ENCODE peak calls at places on chromosome 18, in six cellular contexts. R is fibroblast of lung, F is left ventricle myocardium inferior, Z is coronary artery, B is A549, P is body of pancreas. U is an unnamed sample.

GRCh38 chr18:31447530-31448191 is at the start of gene DSG3:
- DNase-seq in Z (no peak), R (no peak), B (no peak), P (no peak), F (no peak), U (no peak)

GRCh38 chr18:4125246-4125938 is 329.7 kb downstream of the DLGAP1 start:
- DNase-seq in B (no peak), R (peak), Z (no peak), P (peak), F (peak), U (peak)

GRCh38 chr18:22817844-22818243 is 115.3 kb upstream of the RBBP8 start:
- DNase-seq in R (peak), Z (no peak), P (no peak), F (no peak), B (no peak), U (peak)

GRCh38 chr18:23207994-23208393 is 72.7 kb downstream of the CABLES1 start:
- DNase-seq in P (no peak), F (no peak), B (no peak), R (no peak), Z (no peak), U (no peak)

GRCh38 chr18:73777356-73778051 is 370.1 kb downstream of the FBXO15 start:
- DNase-seq in F (no peak), Z (no peak), R (no peak), P (no peak), B (no peak), U (peak)

GRCh38 chr18:23631312-23631711 is 31.4 kb downstream of the ANKRD29 start:
- DNase-seq in B (no peak), F (no peak), Z (no peak), R (no peak), P (no peak), U (no peak)

GRCh38 chr18:59070181-59070912 is 69.3 kb upstream of the SEC11C start:
- DNase-seq in Z (peak), B (peak), F (peak), P (peak), R (peak), U (peak)

GRCh38 chr18:61765097-61765496 is 127.7 kb downstream of the RNF152 start:
- DNase-seq in F (no peak), R (peak), Z (no peak), P (no peak), B (no peak), U (peak)

GRCh38 chr18:49479381-49480137 is 7.5 kb downstream of the C18orf32 start:
- DNase-seq in F (no peak), B (no peak), Z (no peak), P (no peak), R (no peak), U (peak)

GRCh38 chr18:62721837-62722795 is 6.8 kb downstream of the PHLPP1 start:
- DNase-seq in F (no peak), R (peak), P (no peak), Z (no peak), B (no peak), U (no peak)

GRCh38 chr18:74234326-74235171 is 57.2 kb downstream of the CYB5A start:
- DNase-seq in Z (no peak), F (no peak), R (peak), P (peak), B (peak), U (peak)

GRCh38 chr18:33469699-33470098 is 29.2 kb upstream of the CCDC178 start:
- DNase-seq in P (no peak), B (no peak), F (no peak), Z (no peak), R (peak), U (peak)

GRCh38 chr18:46475367-46475752 is 181.7 kb downstream of the LOXHD1 start:
- DNase-seq in P (no peak), R (no peak), B (no peak), Z (no peak), F (no peak), U (no peak)

GRCh38 chr18:59268722-59269562 is 4.3 kb downstream of the RAX start:
- DNase-seq in R (no peak), P (peak), B (peak), Z (no peak), F (peak), U (peak)

GRCh38 chr18:8893628-8894231 is 188.4 kb downstream of the MTCL1 start:
- DNase-seq in F (no peak), Z (no peak), P (no peak), R (no peak), B (no peak), U (no peak)

GRCh38 chr18:51654441-51655326 is 457.2 kb upstream of the MEX3C start:
- DNase-seq in Z (no peak), R (no peak), P (no peak), F (no peak), B (no peak), U (no peak)

GRCh38 chr18:48581206-48581605 is 42.4 kb downstream of the CTIF start:
- DNase-seq in F (no peak), R (no peak), Z (no peak), P (no peak), B (no peak), U (no peak)

GRCh38 chr18:31643003-31643402 is 41.4 kb downstream of the B4GALT6 start:
- DNase-seq in Z (no peak), F (no peak), R (peak), B (no peak), P (no peak), U (peak)

GRCh38 chr18:49164738-49165137 is 214.0 kb upstream of the SMAD7 start:
- DNase-seq in R (no peak), P (no peak), F (no peak), B (no peak), Z (no peak), U (no peak)

GRCh38 chr18:33576999-33577687 is 876 bp upstream of the ASXL3 start:
- DNase-seq in P (no peak), F (no peak), Z (no peak), R (no peak), B (no peak), U (no peak)

GRCh38 chr18:70235478-70235877 is 30.0 kb upstream of the RTTN start:
- DNase-seq in Z (no peak), F (no peak), P (no peak), B (no peak), R (no peak), U (no peak)

GRCh38 chr18:28039078-28039477 is 137.9 kb downstream of the CDH2 start:
- DNase-seq in B (peak), P (no peak), Z (no peak), R (peak), F (no peak), U (peak)

GRCh38 chr18:79510046-79510685 is 114.4 kb downstream of the NFATC1 start:
- DNase-seq in Z (peak), P (no peak), B (no peak), F (no peak), R (no peak), U (no peak)

GRCh38 chr18:79512461-79513380 is 117.0 kb downstream of the NFATC1 start:
- DNase-seq in P (no peak), Z (peak), B (no peak), F (no peak), R (no peak), U (no peak)

GRCh38 chr18:79511671-79512301 is 116.1 kb downstream of the NFATC1 start:
- DNase-seq in P (no peak), B (no peak), R (no peak), F (no peak), Z (peak), U (no peak)

GRCh38 chr18:79510731-79511141 is 115.0 kb downstream of the NFATC1 start:
- DNase-seq in P (no peak), Z (peak), B (no peak), F (no peak), R (no peak), U (no peak)

GRCh38 chr18:79511271-79511670 is 115.5 kb downstream of the NFATC1 start:
- DNase-seq in P (no peak), F (no peak), B (no peak), Z (no peak), R (no peak), U (no peak)
- TF ChIP-seq CTCF in P (no peak), F (no peak), B (no peak), Z (no peak), R (no peak), U (no peak)

GRCh38 chr18:11310476-11311086 is 161.2 kb upstream of the PIEZO2 start:
- DNase-seq in B (peak), P (peak), Z (no peak), F (peak), R (no peak), U (peak)
- TF ChIP-seq CTCF in B (peak), P (no peak), Z (no peak), F (peak), R (peak), U (peak)

DNA sequence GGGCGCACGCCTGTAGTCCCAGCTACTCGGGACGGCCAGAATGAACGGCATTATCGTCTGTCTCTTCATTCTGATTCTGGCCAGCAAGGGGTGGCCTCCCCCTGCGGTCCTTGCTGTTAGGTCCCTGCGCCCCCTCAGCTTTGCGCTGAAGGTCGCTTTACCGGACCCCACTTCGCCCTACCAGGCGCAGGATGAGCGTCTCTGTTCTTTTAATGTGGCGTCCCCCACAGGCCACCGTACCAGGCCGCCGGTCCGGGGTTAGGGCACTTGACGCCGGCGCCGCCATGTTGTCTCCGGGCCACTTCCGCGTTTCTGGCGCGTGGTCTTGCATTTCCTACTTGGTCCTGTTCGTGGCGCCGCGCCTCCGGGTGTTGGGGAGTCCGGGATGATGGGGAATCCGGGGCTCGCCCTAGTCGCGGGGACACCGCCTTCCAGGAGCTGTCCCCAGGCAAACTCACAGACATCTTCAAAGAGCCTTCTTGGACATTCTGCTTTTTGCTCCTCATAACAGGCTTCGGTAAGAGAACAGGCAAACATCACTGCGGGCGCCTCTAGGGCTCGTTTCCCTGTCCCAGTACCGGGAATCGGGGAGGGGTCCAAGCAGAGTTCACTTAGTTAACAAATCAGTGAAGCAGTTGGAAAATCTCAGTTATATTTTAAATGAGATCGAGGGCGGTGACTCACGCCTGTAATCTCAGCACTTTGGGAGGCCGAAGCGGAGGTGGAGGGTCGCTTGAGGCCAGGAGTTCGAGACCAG is 8.5 kb upstream of the NARS1 start:
- DNase-seq in P (peak), R (peak), Z (peak), B (peak), F (peak), U (peak)
- TF ChIP-seq CTCF in P (peak), R (peak), Z (peak), B (peak), F (peak), U (peak)

DNA sequence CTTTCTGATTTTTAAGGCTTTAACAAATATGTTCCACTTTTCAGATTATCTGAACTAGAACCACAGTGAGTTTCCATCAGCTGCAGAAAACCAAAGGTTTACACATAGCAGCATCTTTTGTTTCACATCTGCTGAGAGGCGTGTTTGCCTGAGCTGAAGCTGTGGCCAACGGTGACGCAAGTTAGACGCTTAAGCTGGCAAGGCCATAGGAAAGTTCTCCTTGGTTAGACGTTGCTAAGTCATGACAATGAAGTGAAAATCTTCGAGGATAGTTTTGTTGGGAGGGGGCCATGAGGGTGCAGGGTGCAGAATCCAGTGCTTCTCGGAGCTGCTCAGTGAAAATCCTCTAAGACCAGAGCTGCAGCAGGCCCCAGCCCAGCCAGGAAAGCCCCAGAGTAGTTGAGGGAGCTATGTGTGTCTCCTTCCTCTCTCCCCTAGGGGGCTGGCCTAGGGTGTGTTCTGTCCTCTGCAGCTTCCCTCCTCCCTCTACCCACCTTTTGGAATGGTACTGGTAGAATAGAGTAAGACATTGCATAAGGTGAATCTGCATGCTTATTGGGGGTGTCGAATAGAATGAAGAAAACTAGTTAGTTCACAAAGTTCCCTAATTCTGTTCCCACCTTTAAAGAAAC is 105.4 kb downstream of the FHOD3 start:
- DNase-seq in P (peak), B (no peak), F (peak), Z (peak), R (peak), U (peak)
- TF ChIP-seq CTCF in P (no peak), B (no peak), F (peak), Z (no peak), R (no peak), U (peak)

DNA sequence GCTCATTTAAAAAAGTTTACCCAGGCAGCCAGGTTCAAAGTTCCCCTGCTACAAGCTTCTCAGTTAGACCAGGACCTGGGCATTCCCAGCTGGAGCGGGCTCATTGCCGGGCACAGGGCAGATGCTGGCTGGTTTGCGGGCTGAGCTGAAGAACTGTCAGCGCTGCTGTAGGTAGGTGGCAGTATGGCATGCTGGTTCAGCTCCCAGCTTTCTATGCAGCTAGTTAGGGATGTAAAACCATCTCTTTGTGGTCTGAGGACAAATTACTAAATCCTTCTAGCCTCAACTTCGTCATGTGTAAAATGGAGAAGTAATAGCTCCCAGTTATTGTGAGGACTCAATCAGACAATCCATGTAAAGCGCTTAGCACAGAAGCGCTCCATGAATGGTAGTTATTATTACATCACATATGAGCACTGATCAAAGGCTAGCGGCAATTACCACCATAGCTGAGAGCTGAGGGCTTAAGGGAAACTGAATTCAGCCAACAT is 2.4 kb upstream of the LDLRAD4 start:
- DNase-seq in P (peak), Z (peak), R (peak), B (peak), F (peak), U (peak)
- TF ChIP-seq CTCF in P (peak), Z (peak), R (peak), B (peak), F (peak), U (peak)

GRCh38 chr18:34758378-34758948 is 48.4 kb downstream of the DTNA start:
- DNase-seq in F (no peak), P (no peak), R (no peak), Z (no peak), B (no peak), U (no peak)

GRCh38 chr18:34767601-34768027 is 57.5 kb downstream of the DTNA start:
- DNase-seq in P (no peak), F (no peak), B (no peak), Z (no peak), R (peak), U (peak)

GRCh38 chr18:34760444-34760843 is 50.3 kb downstream of the DTNA start:
- DNase-seq in R (no peak), P (no peak), F (peak), Z (no peak), B (no peak), U (no peak)

GRCh38 chr18:34764451-34764850 is 54.4 kb downstream of the DTNA start:
- DNase-seq in Z (no peak), F (no peak), P (no peak), B (no peak), R (no peak), U (no peak)
- TF ChIP-seq CTCF in Z (no peak), F (no peak), P (no peak), B (no peak), R (no peak), U (no peak)

U was measured in fibroblast of pulmonary artery.